ENCODE peak calls at places on chromosomes 3 and 15, in six cellular contexts. Z is HCT116, Y is GM12878, R is HepG2, K is H1, Q is K562. I is an unnamed sample.

GRCh38 chr3:195116393-195117185 is 154.4 kb downstream of the XXYLT1 start:
- DNase-seq in Z (no peak), Y (no peak), R (no peak), K (no peak), Q (peak; percentile 71), I (peak; percentile 52)

GRCh38 chr3:177210744-177211502 is 13.6 kb upstream of the TBL1XR1 start:
- DNase-seq in Z (no peak), Y (no peak), R (no peak), K (no peak), Q (no peak), I (no peak)

GRCh38 chr15:69921626-69922624 is 175.8 kb downstream of the TLE3 start:
- DNase-seq in Z (no peak), Y (peak; percentile 21), R (no peak), K (no peak), Q (no peak), I (no peak)

GRCh38 chr15:100671124-100671680 is 68.8 kb downstream of the ASB7 start:
- DNase-seq in Z (no peak), Y (no peak), R (no peak), K (no peak), Q (no peak), I (no peak)

GRCh38 chr3:113948015-113948917 is 453 bp downstream of the ZDHHC23 start:
- DNase-seq in Z (no peak), Y (no peak), R (peak; percentile 25), K (peak; percentile 29), Q (peak; percentile 10), I (peak; percentile 9)

GRCh38 chr3:104952587-104952986 is 414.1 kb upstream of the ALCAM start:
- DNase-seq in Z (no peak), Y (no peak), R (no peak), K (no peak), Q (no peak), I (peak; percentile 82)

GRCh38 chr3:10505050-10505790 is at the start of gene ATP2B2:
- DNase-seq in Z (no peak), Y (no peak), R (no peak), K (no peak), Q (no peak), I (no peak)

GRCh38 chr15:60656491-60657284 is 177.7 kb upstream of the ICE2 start:
- DNase-seq in Z (no peak), Y (no peak), R (no peak), K (no peak), Q (no peak), I (no peak)

GRCh38 chr15:48644827-48645557 is 517 bp downstream of the FBN1 start:
- DNase-seq in Z (no peak), Y (no peak), R (no peak), K (no peak), Q (no peak), I (no peak)

GRCh38 chr3:183244219-183244618 is 8.8 kb upstream of the B3GNT5 start:
- DNase-seq in Z (no peak), Y (no peak), R (no peak), K (no peak), Q (no peak), I (peak; percentile 37)

GRCh38 chr15:69997701-69998273 is 99.9 kb downstream of the TLE3 start:
- DNase-seq in Z (peak; percentile 7), Y (no peak), R (no peak), K (no peak), Q (no peak), I (no peak)

GRCh38 chr3:38147434-38147833 is 9.0 kb downstream of the MYD88 start:
- DNase-seq in Z (no peak), Y (no peak), R (no peak), K (no peak), Q (no peak), I (no peak)

GRCh38 chr15:67838789-67839332 is 984 bp downstream of the RNU6-1 start:
- DNase-seq in Z (no peak), Y (no peak), R (peak; percentile 56), K (no peak), Q (no peak), I (no peak)

GRCh38 chr3:196141052-196141865 is 59.4 kb upstream of the TFRC start:
- DNase-seq in Z (no peak), Y (no peak), R (no peak), K (no peak), Q (peak; percentile 65), I (no peak)

GRCh38 chr3:181886676-181887075 is 175.0 kb downstream of the SOX2 start:
- DNase-seq in Z (no peak), Y (no peak), R (no peak), K (no peak), Q (no peak), I (no peak)

GRCh38 chr3:85939026-85939616 is 980.3 kb downstream of the CADM2 start:
- DNase-seq in Z (no peak), Y (no peak), R (no peak), K (no peak), Q (no peak), I (no peak)

GRCh38 chr15:80591938-80592825 is 102.9 kb upstream of the ABHD17C start:
- DNase-seq in Z (no peak), Y (no peak), R (no peak), K (no peak), Q (no peak), I (no peak)

GRCh38 chr3:191412764-191413163 is 48.2 kb upstream of the PYDC2 start:
- DNase-seq in Z (no peak), Y (no peak), R (no peak), K (no peak), Q (no peak), I (peak; percentile 97)

GRCh38 chr15:51203797-51204196 is 109.1 kb upstream of the TNFAIP8L3 start:
- DNase-seq in Z (no peak), Y (no peak), R (peak; percentile 4), K (no peak), Q (no peak), I (no peak)

GRCh38 chr3:197878427-197878826 is 71.6 kb upstream of the RPL35A start:
- DNase-seq in Z (no peak), Y (peak; percentile 12), R (no peak), K (no peak), Q (no peak), I (no peak)

GRCh38 chr15:78810377-78811123 is 714 bp downstream of the ADAMTS7 start:
- DNase-seq in Z (no peak), Y (no peak), R (no peak), K (no peak), Q (peak; percentile 24), I (peak; percentile 45)
- TF ChIP-seq EZH2 in Z (no peak), Y (peak; percentile 68), R (no peak), K (no peak), Q (no peak), I (no peak)

DNA sequence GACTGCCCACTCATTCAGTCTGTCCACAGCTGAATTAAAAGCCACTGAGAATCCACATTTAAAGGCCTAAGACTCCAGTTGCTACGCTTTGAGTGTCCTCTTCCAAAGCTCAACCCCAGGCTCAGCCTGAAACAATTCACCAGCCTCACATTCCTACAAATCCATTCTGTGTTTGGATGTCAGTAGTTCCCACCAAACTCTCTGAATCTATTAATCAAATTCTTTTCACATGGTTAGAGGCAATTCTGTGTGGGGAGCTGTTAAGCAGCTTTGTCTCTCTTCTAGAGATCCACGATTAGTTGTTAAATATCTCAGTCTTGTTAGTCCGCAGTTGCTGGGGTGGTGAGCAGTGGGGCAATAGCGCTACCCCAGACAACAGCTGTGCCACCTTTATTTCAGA is 116.8 kb upstream of the UBE2E2 start:
- DNase-seq in Z (no peak), Y (no peak), R (no peak), K (no peak), Q (no peak), I (no peak)
- TF ChIP-seq POLR2A in Z (no peak), Y (no peak), R (no peak), K (no peak), Q (no peak), I (no peak)

GRCh38 chr3:107329088-107329487 is 48.2 kb upstream of the CCDC54 start:
- DNase-seq in Z (no peak), Y (no peak), R (no peak), K (no peak), Q (no peak), I (no peak)

GRCh38 chr3:107328074-107328473 is 49.2 kb upstream of the CCDC54 start:
- DNase-seq in Z (no peak), Y (no peak), R (no peak), K (no peak), Q (no peak), I (no peak)

GRCh38 chr3:107323723-107324122 is 53.5 kb upstream of the CCDC54 start:
- DNase-seq in Z (no peak), Y (no peak), R (no peak), K (no peak), Q (no peak), I (no peak)

GRCh38 chr3:107325446-107325845 is 51.8 kb upstream of the CCDC54 start:
- DNase-seq in Z (no peak), Y (no peak), R (no peak), K (no peak), Q (no peak), I (no peak)
- TF ChIP-seq EZH2 in Z (no peak), Y (no peak), R (no peak), K (no peak), Q (no peak), I (no peak)

GRCh38 chr15:55916666-55917409 is 76.6 kb downstream of the NEDD4 start:
- DNase-seq in Z (no peak), Y (no peak), R (no peak), K (no peak), Q (no peak), I (no peak)
- TF ChIP-seq POLR2A in Z (no peak), Y (no peak), R (no peak), K (no peak), Q (no peak), I (no peak)

GRCh38 chr3:27186013-27186412 is 183.2 kb downstream of the NEK10 start:
- DNase-seq in Z (no peak), Y (no peak), R (no peak), K (no peak), Q (no peak), I (no peak)

GRCh38 chr3:27185231-27185989 is 183.8 kb downstream of the NEK10 start:
- DNase-seq in Z (no peak), Y (no peak), R (no peak), K (no peak), Q (no peak), I (no peak)

DNA sequence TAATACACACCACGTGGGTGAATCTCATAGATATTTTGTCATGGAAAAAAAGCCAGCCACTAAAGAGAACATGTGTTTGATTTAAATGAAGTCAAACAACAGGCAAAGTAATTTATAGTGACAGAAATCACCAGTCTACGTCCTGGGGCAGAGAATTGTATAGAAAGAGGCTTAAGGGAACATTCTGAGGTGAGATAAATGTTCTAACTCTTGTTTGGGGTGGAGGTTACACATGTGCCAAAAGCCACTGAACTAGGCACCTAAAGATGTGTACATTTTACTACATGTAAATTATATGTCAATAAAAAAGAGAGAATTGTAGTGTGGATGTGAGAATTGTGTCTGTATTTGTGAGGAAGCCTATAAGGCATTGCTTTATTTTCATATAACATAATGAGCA is 184.9 kb downstream of the NEK10 start:
- DNase-seq in Z (no peak), Y (no peak), R (no peak), K (no peak), Q (no peak), I (no peak)
- TF ChIP-seq EZH2 in Z (no peak), Y (no peak), R (no peak), K (no peak), Q (no peak), I (no peak)

I was measured in endothelial cell of umbilical vein.